ENCODE peak calls at places on chromosome 19, in six cellular contexts. One of them, this sample, is unnamed. For H3K27me3 and H3K36me3, the result is how much of the 10 kb centered on the place peaks cover.

GRCh38 chr19:28963481-28964245 is 249.3 kb downstream of the UQCRFS1 start:
- DNase-seq in IMR-90: peak
- DNase-seq in uterus: no peak
- DNase-seq in tibial nerve: no peak
- DNase-seq in naive thymus-derived CD4-positive, alpha-beta T cell: no peak
- DNase-seq in cardiac muscle cell: no peak
- DNase-seq in this sample: no peak

GRCh38 chr19:54145541-54146158 is 8.1 kb downstream of the CNOT3 start:
- DNase-seq in tibial nerve: no peak
- DNase-seq in naive thymus-derived CD4-positive, alpha-beta T cell: no peak
- DNase-seq in uterus: no peak
- DNase-seq in cardiac muscle cell: no peak
- DNase-seq in IMR-90: no peak
- DNase-seq in this sample: no peak

GRCh38 chr19:6767357-6768235 is at the start of gene SH2D3A:
- DNase-seq in IMR-90: peak
- DNase-seq in tibial nerve: no peak
- DNase-seq in uterus: peak
- DNase-seq in cardiac muscle cell: peak
- DNase-seq in naive thymus-derived CD4-positive, alpha-beta T cell: peak
- DNase-seq in this sample: peak

GRCh38 chr19:5588441-5588840 is 20.7 kb upstream of the TINCR start:
- DNase-seq in tibial nerve: no peak
- DNase-seq in uterus: no peak
- DNase-seq in naive thymus-derived CD4-positive, alpha-beta T cell: no peak
- DNase-seq in cardiac muscle cell: no peak
- DNase-seq in IMR-90: no peak
- DNase-seq in this sample: no peak

GRCh38 chr19:15576526-15577156 is 38.4 kb upstream of the CYP4F8 start:
- DNase-seq in uterus: no peak
- DNase-seq in naive thymus-derived CD4-positive, alpha-beta T cell: no peak
- DNase-seq in cardiac muscle cell: no peak
- DNase-seq in tibial nerve: no peak
- DNase-seq in IMR-90: no peak
- DNase-seq in this sample: no peak

GRCh38 chr19:41195675-41196497 is 2.9 kb downstream of the CYP2S1 start:
- DNase-seq in cardiac muscle cell: no peak
- DNase-seq in tibial nerve: no peak
- DNase-seq in naive thymus-derived CD4-positive, alpha-beta T cell: no peak
- DNase-seq in uterus: no peak
- DNase-seq in IMR-90: peak
- DNase-seq in this sample: no peak

GRCh38 chr19:18483119-18483518 is 38.8 kb downstream of the ELL start:
- DNase-seq in IMR-90: no peak
- DNase-seq in naive thymus-derived CD4-positive, alpha-beta T cell: no peak
- DNase-seq in cardiac muscle cell: no peak
- DNase-seq in uterus: no peak
- DNase-seq in tibial nerve: no peak
- DNase-seq in this sample: no peak

GRCh38 chr19:19420570-19421301 is 15.3 kb downstream of the GATAD2A start:
- DNase-seq in uterus: no peak
- DNase-seq in cardiac muscle cell: no peak
- DNase-seq in naive thymus-derived CD4-positive, alpha-beta T cell: no peak
- DNase-seq in tibial nerve: no peak
- DNase-seq in IMR-90: no peak
- DNase-seq in this sample: no peak

GRCh38 chr19:802497-802887 is 5.2 kb downstream of the PTBP1 start:
- DNase-seq in naive thymus-derived CD4-positive, alpha-beta T cell: no peak
- DNase-seq in IMR-90: no peak
- DNase-seq in cardiac muscle cell: no peak
- DNase-seq in tibial nerve: no peak
- DNase-seq in uterus: no peak
- DNase-seq in this sample: no peak

GRCh38 chr19:30447276-30447870 is 75.2 kb downstream of the ZNF536 start:
- DNase-seq in tibial nerve: no peak
- DNase-seq in naive thymus-derived CD4-positive, alpha-beta T cell: no peak
- DNase-seq in IMR-90: no peak
- DNase-seq in uterus: no peak
- DNase-seq in cardiac muscle cell: no peak
- DNase-seq in this sample: no peak

GRCh38 chr19:18266863-18267686 is 7.2 kb downstream of the IQCN start:
- DNase-seq in IMR-90: no peak
- DNase-seq in uterus: no peak
- DNase-seq in naive thymus-derived CD4-positive, alpha-beta T cell: no peak
- DNase-seq in cardiac muscle cell: no peak
- DNase-seq in tibial nerve: no peak
- DNase-seq in this sample: no peak

GRCh38 chr19:7512400-7512851 is 3.5 kb upstream of the ZNF358 start:
- DNase-seq in cardiac muscle cell: no peak
- DNase-seq in tibial nerve: no peak
- DNase-seq in uterus: no peak
- DNase-seq in naive thymus-derived CD4-positive, alpha-beta T cell: no peak
- DNase-seq in IMR-90: no peak
- DNase-seq in this sample: no peak

GRCh38 chr19:409515-410242 is 732 bp upstream of the C2CD4C start:
- DNase-seq in IMR-90: no peak
- DNase-seq in tibial nerve: no peak
- DNase-seq in uterus: no peak
- DNase-seq in cardiac muscle cell: peak
- DNase-seq in naive thymus-derived CD4-positive, alpha-beta T cell: peak
- DNase-seq in this sample: no peak

GRCh38 chr19:21588202-21588601 is 82.8 kb downstream of the ZNF429 start:
- DNase-seq in naive thymus-derived CD4-positive, alpha-beta T cell: no peak
- DNase-seq in uterus: no peak
- DNase-seq in IMR-90: no peak
- DNase-seq in tibial nerve: no peak
- DNase-seq in cardiac muscle cell: no peak
- DNase-seq in this sample: no peak

GRCh38 chr19:21590868-21591267 is 85.5 kb downstream of the ZNF429 start:
- DNase-seq in cardiac muscle cell: peak
- DNase-seq in tibial nerve: no peak
- DNase-seq in uterus: no peak
- DNase-seq in naive thymus-derived CD4-positive, alpha-beta T cell: no peak
- DNase-seq in IMR-90: no peak
- DNase-seq in this sample: no peak

GRCh38 chr19:21595185-21595584 is 89.8 kb downstream of the ZNF429 start:
- DNase-seq in IMR-90: no peak
- DNase-seq in uterus: no peak
- DNase-seq in naive thymus-derived CD4-positive, alpha-beta T cell: no peak
- DNase-seq in cardiac muscle cell: no peak
- DNase-seq in tibial nerve: no peak
- DNase-seq in this sample: no peak

GRCh38 chr19:21593934-21594844 is 88.8 kb downstream of the ZNF429 start:
- DNase-seq in tibial nerve: peak
- DNase-seq in IMR-90: no peak
- DNase-seq in naive thymus-derived CD4-positive, alpha-beta T cell: no peak
- DNase-seq in cardiac muscle cell: no peak
- DNase-seq in uterus: peak
- DNase-seq in this sample: no peak

DNA sequence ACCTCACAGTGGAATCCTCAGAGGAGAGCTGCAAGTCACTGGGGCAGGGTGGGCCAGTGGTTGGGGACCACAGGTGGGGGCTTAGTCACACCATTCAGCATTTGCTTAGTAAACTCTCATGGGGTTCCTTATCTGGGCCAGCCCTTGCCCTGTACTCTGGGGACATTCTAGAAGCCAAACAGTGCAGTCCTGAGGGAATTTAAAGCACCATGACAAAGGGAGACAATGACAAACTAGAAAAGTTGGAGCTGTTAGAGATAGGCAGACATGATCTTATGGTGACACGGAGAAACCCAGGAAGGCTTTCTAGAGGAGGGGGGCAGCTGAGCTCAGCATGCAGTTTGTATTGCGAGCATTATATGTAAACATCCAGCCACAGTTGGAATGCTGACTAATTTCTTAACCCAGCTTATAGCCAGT is 87.6 kb downstream of the ZNF429 start:
- DNase-seq in IMR-90: no peak
- DNase-seq in uterus: no peak
- DNase-seq in naive thymus-derived CD4-positive, alpha-beta T cell: no peak
- DNase-seq in cardiac muscle cell: no peak
- DNase-seq in tibial nerve: no peak
- DNase-seq in this sample: no peak
- H3K27me3 ChIP-seq in IMR-90: under half
- H3K27me3 ChIP-seq in uterus: under half
- H3K27me3 ChIP-seq in naive thymus-derived CD4-positive, alpha-beta T cell: under half
- H3K27me3 ChIP-seq in cardiac muscle cell: under half
- H3K27me3 ChIP-seq in tibial nerve: under half
- H3K27me3 ChIP-seq in this sample: under half

DNA sequence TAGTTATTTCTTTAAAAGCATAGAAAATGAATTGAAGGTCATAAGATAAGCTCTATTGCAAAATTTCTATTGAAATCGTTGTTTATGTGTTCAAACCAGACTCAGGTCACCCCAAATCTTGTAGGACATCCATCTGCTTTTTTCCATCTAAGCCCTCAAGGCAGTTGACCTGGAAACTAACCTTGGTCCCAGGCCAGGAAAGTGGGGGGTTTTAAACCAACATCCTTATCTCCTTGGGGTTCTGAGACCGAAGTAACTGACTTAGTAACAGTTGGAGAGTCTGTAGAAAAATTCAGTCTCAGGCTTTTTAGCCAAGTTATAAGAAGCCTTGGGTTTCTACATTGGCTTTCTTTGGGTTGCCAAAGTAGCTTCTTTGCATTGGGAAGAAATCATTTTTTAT is 23.4 kb downstream of the ZNF507 start:
- DNase-seq in tibial nerve: no peak
- DNase-seq in IMR-90: no peak
- DNase-seq in cardiac muscle cell: no peak
- DNase-seq in uterus: no peak
- DNase-seq in naive thymus-derived CD4-positive, alpha-beta T cell: no peak
- DNase-seq in this sample: no peak
- H3K36me3 ChIP-seq in tibial nerve: under half
- H3K36me3 ChIP-seq in IMR-90: under half
- H3K36me3 ChIP-seq in cardiac muscle cell: under half
- H3K36me3 ChIP-seq in uterus: under half
- H3K36me3 ChIP-seq in naive thymus-derived CD4-positive, alpha-beta T cell: under half
- H3K36me3 ChIP-seq in this sample: under half

GRCh38 chr19:35502751-35503150 is 10.7 kb downstream of the DMKN start:
- DNase-seq in cardiac muscle cell: peak
- DNase-seq in uterus: no peak
- DNase-seq in IMR-90: no peak
- DNase-seq in naive thymus-derived CD4-positive, alpha-beta T cell: no peak
- DNase-seq in tibial nerve: no peak
- DNase-seq in this sample: no peak
- H3K27me3 ChIP-seq in cardiac muscle cell: under half
- H3K27me3 ChIP-seq in uterus: under half
- H3K27me3 ChIP-seq in IMR-90: under half
- H3K27me3 ChIP-seq in naive thymus-derived CD4-positive, alpha-beta T cell: under half
- H3K27me3 ChIP-seq in tibial nerve: under half
- H3K27me3 ChIP-seq in this sample: under half

GRCh38 chr19:11008111-11008510 is 47.3 kb downstream of the SMARCA4 start:
- DNase-seq in naive thymus-derived CD4-positive, alpha-beta T cell: no peak
- DNase-seq in IMR-90: no peak
- DNase-seq in cardiac muscle cell: no peak
- DNase-seq in uterus: no peak
- DNase-seq in tibial nerve: no peak
- DNase-seq in this sample: no peak
- H3K36me3 ChIP-seq in naive thymus-derived CD4-positive, alpha-beta T cell: under half
- H3K36me3 ChIP-seq in IMR-90: half or more
- H3K36me3 ChIP-seq in cardiac muscle cell: under half
- H3K36me3 ChIP-seq in uterus: under half
- H3K36me3 ChIP-seq in tibial nerve: half or more
- H3K36me3 ChIP-seq in this sample: half or more